ENCODE peak calls at places on chromosomes 2 and 18, in six cellular contexts. D is prostate gland, Q is suprapubic skin, I is transverse colon, F is H54, K is GM12892. J is an unnamed sample.

GRCh38 chr2:144998435-144998834 is 478.5 kb upstream of the ZEB2 start:
- DNase-seq in D (no peak), Q (no peak), I (no peak), F (no peak), K (no peak), J (no peak)

GRCh38 chr18:28961669-28962228 is 784.8 kb upstream of the CDH2 start:
- DNase-seq in D (no peak), Q (no peak), I (no peak), F (no peak), K (no peak), J (peak)

GRCh38 chr18:57771183-57771582 is 31.9 kb downstream of the ATP8B1 start:
- DNase-seq in D (peak), Q (no peak), I (peak), F (no peak), K (no peak), J (no peak)

GRCh38 chr18:11488175-11488574 is 121.2 kb upstream of the SLC35G4 start:
- DNase-seq in D (no peak), Q (no peak), I (no peak), F (no peak), K (no peak), J (no peak)

GRCh38 chr2:73972846-73973245 is 11.9 kb upstream of the TET3 start:
- DNase-seq in D (no peak), Q (no peak), I (no peak), F (no peak), K (no peak), J (no peak)

GRCh38 chr2:155382781-155383180 is 684.3 kb downstream of the KCNJ3 start:
- DNase-seq in D (no peak), Q (no peak), I (no peak), F (no peak), K (no peak), J (no peak)

GRCh38 chr18:3688682-3689081 is 238.7 kb downstream of the TGIF1 start:
- DNase-seq in D (no peak), Q (no peak), I (no peak), F (peak), K (no peak), J (no peak)

GRCh38 chr2:11955314-11955713 is 208.9 kb downstream of the LPIN1 start:
- DNase-seq in D (no peak), Q (no peak), I (no peak), F (no peak), K (no peak), J (no peak)

GRCh38 chr2:128745946-128746345 is 427.3 kb upstream of the HS6ST1 start:
- DNase-seq in D (no peak), Q (no peak), I (no peak), F (no peak), K (no peak), J (no peak)

GRCh38 chr18:77478619-77479018 is 229.0 kb downstream of the GALR1 start:
- DNase-seq in D (no peak), Q (no peak), I (peak), F (no peak), K (no peak), J (no peak)

GRCh38 chr2:217370391-217370790 is 510.5 kb upstream of the TNP1 start:
- DNase-seq in D (no peak), Q (no peak), I (no peak), F (no peak), K (no peak), J (no peak)

GRCh38 chr2:44137872-44138551 is 30.7 kb upstream of the PPM1B start:
- DNase-seq in D (no peak), Q (no peak), I (no peak), F (no peak), K (no peak), J (no peak)

GRCh38 chr2:141941224-141941714 is 189.5 kb downstream of the LRP1B start:
- DNase-seq in D (no peak), Q (no peak), I (no peak), F (no peak), K (no peak), J (no peak)

GRCh38 chr2:6866239-6866745 is 585 bp upstream of the CMPK2 start:
- DNase-seq in D (no peak), Q (no peak), I (peak), F (no peak), K (no peak), J (peak)

GRCh38 chr18:2331496-2331895 is 239.8 kb downstream of the METTL4 start:
- DNase-seq in D (no peak), Q (no peak), I (no peak), F (no peak), K (no peak), J (no peak)

DNA sequence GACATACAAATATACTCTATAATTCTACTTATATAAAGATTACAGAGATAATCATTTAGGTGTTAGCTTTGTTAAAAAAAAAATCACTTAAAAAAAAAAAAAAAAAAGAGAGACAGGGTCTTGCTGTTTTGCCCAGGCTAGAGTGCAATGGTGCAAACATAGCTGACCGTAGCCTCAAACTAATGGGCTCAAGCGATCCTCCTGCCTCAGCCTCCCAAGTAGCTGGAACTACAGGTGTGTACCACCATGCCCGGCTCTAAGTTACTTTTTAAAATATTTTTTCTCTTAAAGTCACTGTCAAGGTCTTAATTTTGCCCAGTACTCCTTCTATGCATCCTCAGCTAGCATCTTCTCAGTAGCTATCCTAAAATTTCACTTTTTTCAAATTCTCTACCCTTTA is 77.2 kb upstream of the SLC25A52 start:
- DNase-seq in D (no peak), Q (no peak), I (no peak), F (no peak), K (no peak), J (no peak)
- TF ChIP-seq POLR2A in D (no peak), Q (no peak), I (no peak), F (no peak), K (no peak), J (no peak)

GRCh38 chr2:20212871-20213503 is 11.9 kb downstream of the SDC1 start:
- DNase-seq in D (peak), Q (no peak), I (peak), F (no peak), K (no peak), J (no peak)
- TF ChIP-seq POLR2A in D (peak), Q (no peak), I (no peak), F (no peak), K (no peak), J (no peak)

DNA sequence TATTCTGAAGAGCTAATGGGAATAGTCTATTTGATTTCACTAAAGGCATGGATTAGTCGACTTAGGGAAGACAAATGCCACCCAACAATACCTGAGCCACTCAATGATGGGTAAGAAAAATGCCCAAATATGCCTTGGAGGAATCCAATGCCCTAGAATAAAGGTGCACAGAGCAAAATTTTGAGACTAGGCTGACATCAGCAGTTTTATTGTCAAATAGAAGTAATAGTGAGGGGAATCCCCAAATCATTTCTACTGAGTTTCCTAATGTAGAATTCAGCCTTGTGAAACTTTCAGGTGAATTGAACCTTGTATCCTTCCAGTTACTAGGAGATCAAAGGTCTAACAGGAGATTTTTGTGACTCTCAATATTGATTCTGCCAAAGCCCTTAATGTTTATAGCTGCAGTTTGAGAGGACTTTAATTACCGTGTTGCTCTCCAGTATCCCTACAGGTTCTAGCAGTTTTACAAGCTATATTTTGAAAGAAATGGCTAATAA is 50.8 kb upstream of the THSD7B start:
- DNase-seq in D (no peak), Q (no peak), I (no peak), F (no peak), K (no peak), J (no peak)
- TF ChIP-seq POLR2A in D (no peak), Q (no peak), I (no peak), F (no peak), K (no peak), J (no peak)

DNA sequence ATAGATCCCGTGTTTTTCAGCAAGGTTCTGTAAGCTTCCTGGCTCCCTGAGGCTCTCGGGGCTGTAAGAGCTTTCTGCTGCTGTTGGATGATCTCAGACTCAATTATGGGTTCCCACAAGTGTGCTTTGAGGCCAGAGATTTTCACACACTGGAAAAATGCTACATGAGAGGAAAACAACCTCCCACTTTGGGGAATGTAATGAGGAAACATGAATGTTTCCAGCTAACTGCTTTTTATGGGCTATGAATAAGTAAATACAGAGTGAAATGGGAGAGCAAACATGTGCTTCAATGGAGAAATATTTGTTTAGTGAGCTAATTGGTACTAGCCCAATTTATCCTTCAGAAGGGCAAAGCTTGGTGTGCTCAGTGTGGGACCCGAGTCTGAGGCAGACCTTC is 249.0 kb downstream of the RDH14 start:
- DNase-seq in D (peak), Q (no peak), I (no peak), F (no peak), K (no peak), J (no peak)
- TF ChIP-seq POLR2A in D (no peak), Q (no peak), I (peak), F (no peak), K (no peak), J (no peak)

GRCh38 chr2:102284611-102285010 is 26.8 kb upstream of the IL1RL1 start:
- DNase-seq in D (no peak), Q (no peak), I (no peak), F (no peak), K (no peak), J (no peak)
- TF ChIP-seq POLR2A in D (no peak), Q (no peak), I (no peak), F (no peak), K (no peak), J (no peak)

DNA sequence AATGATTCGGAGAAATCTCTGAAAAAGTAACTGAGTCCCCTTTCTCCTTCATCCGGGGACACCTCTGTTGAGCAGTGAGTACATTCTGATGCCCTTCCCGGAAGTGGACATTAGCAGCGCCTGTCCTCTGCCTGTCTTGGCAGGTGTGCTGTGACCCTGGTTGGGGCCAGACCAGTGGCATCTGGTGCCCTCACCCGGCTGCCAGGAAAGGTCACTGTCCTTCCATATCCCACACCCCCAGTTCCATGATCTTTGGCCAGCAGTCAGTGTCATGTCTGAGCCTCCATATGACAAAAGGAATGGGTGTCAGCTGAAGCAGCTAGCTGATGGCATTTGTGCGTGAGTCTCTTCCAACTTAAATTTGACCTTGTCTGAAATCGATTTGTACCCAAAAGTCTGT is 128.1 kb downstream of the NCK2 start:
- DNase-seq in D (no peak), Q (no peak), I (no peak), F (no peak), K (no peak), J (no peak)
- TF ChIP-seq POLR2A in D (no peak), Q (no peak), I (no peak), F (no peak), K (no peak), J (no peak)

GRCh38 chr2:229270551-229271410 is at the start of gene PID1:
- DNase-seq in D (no peak), Q (no peak), I (peak), F (peak), K (no peak), J (no peak)
- TF ChIP-seq POLR2A in D (no peak), Q (no peak), I (peak), F (peak), K (no peak), J (no peak)

GRCh38 chr2:13543550-13543949 is 826.8 kb downstream of the TRIB2 start:
- DNase-seq in D (no peak), Q (no peak), I (no peak), F (no peak), K (no peak), J (no peak)
- TF ChIP-seq POLR2A in D (no peak), Q (no peak), I (no peak), F (no peak), K (no peak), J (no peak)

DNA sequence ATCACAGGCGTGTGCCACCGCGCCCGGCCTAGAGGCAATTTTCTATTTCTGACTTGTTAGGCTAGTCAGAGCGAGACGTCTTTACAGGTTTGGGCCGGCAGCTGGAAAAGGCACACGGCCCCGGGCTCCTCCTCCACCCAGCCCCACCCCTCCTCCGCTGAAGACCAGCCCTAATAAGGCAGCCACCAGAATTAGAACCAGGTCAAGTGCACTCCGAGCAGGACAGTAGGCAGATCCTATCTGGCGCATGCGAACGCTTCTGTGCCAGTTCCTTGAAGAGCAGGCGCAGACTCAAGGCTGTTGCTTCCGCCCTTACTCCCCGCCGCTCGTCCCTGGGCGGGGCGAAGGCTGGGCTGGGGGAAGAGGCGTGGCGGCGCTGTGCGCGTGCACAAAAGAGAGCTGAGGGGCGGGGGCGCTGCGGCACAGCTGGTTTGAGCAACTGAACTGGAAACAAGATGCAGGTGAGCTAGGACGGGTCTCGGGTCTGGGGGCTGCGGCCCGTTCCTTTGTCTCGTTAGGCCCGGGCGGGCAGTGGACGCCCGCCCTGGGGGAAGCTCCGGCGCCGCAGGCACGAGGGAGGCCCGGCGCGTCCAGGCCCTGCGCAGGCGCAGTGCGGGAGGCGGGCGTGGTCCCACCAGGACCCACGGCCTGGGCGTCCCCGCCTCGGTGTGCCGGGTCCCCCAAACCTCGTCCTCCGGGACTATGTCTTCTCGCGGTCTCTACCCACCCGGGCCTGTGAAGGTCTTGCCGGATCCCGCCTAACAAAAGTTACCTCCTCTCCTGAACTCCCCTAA is at the start of gene PDCL3:
- DNase-seq in D (peak), Q (peak), I (peak), F (peak), K (peak), J (peak)
- TF ChIP-seq POLR2A in D (peak), Q (no peak), I (peak), F (peak), K (peak), J (peak)

DNA sequence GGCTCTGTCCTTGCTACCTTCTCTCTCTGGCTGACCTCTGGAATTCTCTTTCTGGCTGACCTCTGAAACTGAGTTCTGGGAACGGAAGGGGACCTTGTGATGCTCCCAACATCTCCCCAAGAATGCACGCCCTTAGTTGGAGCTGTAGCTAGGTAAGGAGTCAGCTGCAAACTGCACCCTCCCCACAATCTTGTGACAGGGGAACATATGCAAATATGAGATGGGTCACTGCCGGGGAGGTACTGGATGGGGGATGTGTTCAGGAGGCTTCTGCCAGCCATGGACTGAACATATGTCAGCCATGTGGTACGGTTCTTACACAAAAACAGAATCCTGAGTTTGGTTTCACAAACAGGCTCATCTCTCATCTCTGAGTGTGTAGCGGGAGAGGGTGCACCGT is 34.2 kb downstream of the BCL2 start:
- DNase-seq in D (no peak), Q (no peak), I (peak), F (no peak), K (peak), J (no peak)
- TF ChIP-seq POLR2A in D (no peak), Q (no peak), I (no peak), F (no peak), K (peak), J (no peak)